ENCODE peak calls at places on chromosomes 2 and 18, in nine cellular contexts. A is neural progenitor cell, H is PC-9, Q is IMR-90, V is fibroblast of lung, N is mammary epithelial cell, M is A549, L is HCT116, D is PC-3. J is an unnamed sample.

GRCh38 chr2:3522851-3523481 is 3.6 kb upstream of the ADI1 start:
- DNase-seq in D (no peak), Q (peak), H (no peak), M (no peak), L (no peak), A (no peak), N (no peak), V (peak), J (peak)

GRCh38 chr2:223784221-223784772 is 53.1 kb downstream of the AP1S3 start:
- DNase-seq in M (no peak), V (no peak), A (no peak), Q (no peak), N (no peak), H (no peak), L (no peak), D (no peak), J (no peak)

GRCh38 chr2:74834806-74835755 is 1.2 kb downstream of the HK2 start:
- DNase-seq in Q (peak), A (peak), M (no peak), H (peak), N (peak), V (peak), L (no peak), D (peak), J (peak)

GRCh38 chr18:77102246-77103040 is 30.1 kb downstream of the MBP start:
- DNase-seq in Q (peak), L (no peak), N (peak), H (peak), M (no peak), D (peak), A (no peak), V (peak), J (no peak)

GRCh38 chr2:182897137-182897536 is 30.7 kb upstream of the FRZB start:
- DNase-seq in V (peak), H (no peak), M (no peak), Q (peak), A (no peak), L (no peak), N (peak), D (no peak), J (no peak)

GRCh38 chr2:171325886-171326585 is 107.8 kb downstream of the METTL8 start:
- DNase-seq in Q (no peak), H (no peak), D (no peak), M (no peak), V (no peak), L (no peak), N (no peak), A (no peak), J (no peak)

GRCh38 chr2:218607436-218608115 is at the start of gene PLCD4:
- DNase-seq in M (peak), H (no peak), A (peak), L (no peak), Q (peak), D (peak), N (peak), V (peak), J (peak)

GRCh38 chr2:96105152-96105915 is 11.0 kb downstream of the ADRA2B start:
- DNase-seq in L (no peak), H (no peak), A (no peak), D (no peak), N (no peak), Q (no peak), V (no peak), M (no peak), J (no peak)

GRCh38 chr2:158321264-158321663 is 135.3 kb downstream of the CCDC148 start:
- DNase-seq in D (peak), Q (peak), H (no peak), N (peak), A (no peak), L (peak), M (no peak), V (peak), J (no peak)

GRCh38 chr2:236351966-236352525 is 87.8 kb upstream of the ASB18 start:
- DNase-seq in M (no peak), L (no peak), H (no peak), A (no peak), Q (no peak), D (no peak), V (no peak), N (no peak), J (no peak)

GRCh38 chr2:111534816-111535803 is 348.9 kb downstream of the ANAPC1 start:
- DNase-seq in A (peak), L (no peak), Q (peak), N (peak), D (peak), H (peak), V (peak), M (no peak), J (peak)

GRCh38 chr2:145777297-145777696 is 1257.4 kb upstream of the ZEB2 start:
- DNase-seq in D (peak), Q (peak), H (peak), V (peak), M (peak), N (peak), A (no peak), L (no peak), J (peak)

GRCh38 chr2:175366814-175367213 is 185.3 kb upstream of the ATP5MC3 start:
- DNase-seq in M (peak), V (peak), A (peak), L (peak), D (peak), H (no peak), Q (peak), N (peak), J (peak)

GRCh38 chr2:88334418-88334817 is 118.1 kb downstream of the FOXI3 start:
- DNase-seq in N (no peak), L (no peak), H (no peak), Q (no peak), M (no peak), D (no peak), A (no peak), V (no peak), J (no peak)

GRCh38 chr2:127619901-127620705 is 25.9 kb upstream of the GPR17 start:
- DNase-seq in V (no peak), Q (no peak), N (no peak), D (peak), A (no peak), L (no peak), M (no peak), H (no peak), J (peak)

GRCh38 chr2:235206399-235206798 is 254.6 kb downstream of the SH3BP4 start:
- DNase-seq in H (no peak), M (no peak), L (no peak), D (no peak), N (no peak), V (no peak), Q (no peak), A (no peak), J (no peak)

GRCh38 chr2:217853301-217853881 is 149.4 kb downstream of the TNS1 start:
- DNase-seq in A (peak), V (peak), M (peak), H (no peak), D (no peak), N (peak), Q (peak), L (no peak), J (peak)

DNA sequence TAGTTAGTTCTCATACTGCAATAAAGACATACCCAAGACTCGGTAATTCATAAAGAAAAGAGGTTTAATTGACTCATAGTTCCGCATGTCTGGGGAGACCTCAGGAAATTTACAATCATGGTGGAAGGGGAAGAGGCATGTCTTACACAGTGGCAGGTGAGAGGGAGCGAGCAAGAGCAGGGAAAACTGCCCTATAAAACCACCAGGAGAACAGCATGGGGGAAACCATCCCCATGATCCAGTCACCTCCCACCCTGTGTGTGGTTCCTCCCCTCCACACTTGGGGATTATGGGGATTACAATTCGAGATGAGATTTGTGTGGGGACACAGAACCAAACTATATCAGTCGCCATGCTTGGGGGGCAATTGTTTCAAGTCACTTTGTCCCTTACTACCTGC is 1.1 kb upstream of the SSB start:
- DNase-seq in D (no peak), V (no peak), H (no peak), Q (no peak), N (no peak), A (no peak), M (no peak), L (no peak), J (no peak)
- H3K4me2 ChIP-seq in D (no peak), V (no peak), H (no peak), Q (no peak), N (no peak), A (no peak), M (no peak), L (no peak), J (no peak)

GRCh38 chr2:10554961-10555809 is 107.1 kb upstream of the ODC1 start:
- DNase-seq in A (no peak), V (no peak), N (no peak), L (no peak), M (no peak), H (no peak), D (no peak), Q (no peak), J (no peak)
- H3K4me2 ChIP-seq in A (no peak), V (no peak), N (no peak), L (no peak), M (no peak), H (no peak), D (no peak), Q (no peak), J (no peak)

DNA sequence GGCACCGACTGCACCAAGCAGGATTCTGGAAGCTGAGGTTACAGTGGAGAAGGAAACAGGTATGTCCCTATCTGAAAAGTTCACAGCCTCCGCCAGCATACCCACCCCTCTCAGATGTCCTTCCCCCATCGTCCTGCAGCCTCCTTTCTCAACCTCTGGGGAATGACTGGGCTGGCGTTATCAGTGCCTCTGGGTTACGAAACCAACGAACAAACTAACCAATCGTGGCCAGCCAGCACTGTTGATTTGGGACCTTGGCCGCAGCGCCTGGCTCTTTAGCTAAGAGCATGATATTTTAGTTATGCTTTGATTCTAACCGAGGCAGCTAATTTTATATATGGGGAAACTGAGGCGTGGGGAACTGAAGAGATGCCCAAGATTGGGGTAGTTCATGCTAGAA is 233.0 kb downstream of the TFCP2L1 start:
- DNase-seq in N (no peak), H (no peak), D (no peak), Q (no peak), L (no peak), A (no peak), V (no peak), M (no peak), J (no peak)
- H3K4me2 ChIP-seq in N (no peak), H (no peak), D (no peak), Q (no peak), L (no peak), A (no peak), V (no peak), M (no peak), J (no peak)

DNA sequence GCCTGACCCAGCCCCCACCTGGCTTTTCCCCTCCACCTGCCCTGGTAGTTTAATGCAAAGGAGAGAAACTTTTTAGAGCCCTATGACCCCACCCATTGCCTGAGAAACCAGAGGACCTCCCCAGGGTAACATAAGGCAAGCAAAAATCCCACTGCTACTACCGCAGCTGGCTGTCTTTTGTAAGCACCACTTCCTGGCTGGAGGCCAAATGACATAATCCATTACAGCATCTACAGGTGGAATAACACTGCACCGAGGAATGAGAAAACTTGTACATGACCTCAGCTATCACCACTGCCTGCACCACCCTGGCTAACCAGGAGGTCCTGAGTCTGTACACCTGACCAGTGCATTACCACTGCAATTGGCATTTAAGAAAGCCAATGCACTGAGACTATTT is 149.6 kb upstream of the GALNT5 start:
- DNase-seq in A (no peak), M (peak), L (no peak), D (peak), N (peak), H (no peak), V (peak), Q (peak), J (peak)
- H3K4me2 ChIP-seq in A (no peak), M (no peak), L (no peak), D (no peak), N (no peak), H (no peak), V (no peak), Q (no peak), J (no peak)

GRCh38 chr2:226031962-226032441 is 632.5 kb downstream of the NYAP2 start:
- DNase-seq in V (peak), Q (peak), H (no peak), M (no peak), A (peak), N (peak), D (no peak), L (no peak), J (peak)
- H3K4me2 ChIP-seq in V (peak), Q (peak), H (peak), M (peak), A (peak), N (peak), D (peak), L (peak), J (peak)

GRCh38 chr2:240322231-240322955 is 113.1 kb upstream of the GPC1 start:
- DNase-seq in Q (peak), A (no peak), H (no peak), M (no peak), V (peak), N (no peak), L (no peak), D (no peak), J (peak)

GRCh38 chr2:240322991-240323390 is 112.5 kb upstream of the GPC1 start:
- DNase-seq in M (no peak), Q (no peak), N (no peak), H (no peak), L (no peak), D (no peak), A (no peak), V (no peak), J (no peak)

GRCh38 chr2:240320561-240321091 is 114.8 kb upstream of the GPC1 start:
- DNase-seq in Q (no peak), D (no peak), H (no peak), L (no peak), M (no peak), V (no peak), N (no peak), A (no peak), J (no peak)

GRCh38 chr2:240319855-240320560 is 115.5 kb upstream of the GPC1 start:
- DNase-seq in V (peak), Q (peak), L (peak), N (peak), M (no peak), D (no peak), H (no peak), A (peak), J (peak)

DNA sequence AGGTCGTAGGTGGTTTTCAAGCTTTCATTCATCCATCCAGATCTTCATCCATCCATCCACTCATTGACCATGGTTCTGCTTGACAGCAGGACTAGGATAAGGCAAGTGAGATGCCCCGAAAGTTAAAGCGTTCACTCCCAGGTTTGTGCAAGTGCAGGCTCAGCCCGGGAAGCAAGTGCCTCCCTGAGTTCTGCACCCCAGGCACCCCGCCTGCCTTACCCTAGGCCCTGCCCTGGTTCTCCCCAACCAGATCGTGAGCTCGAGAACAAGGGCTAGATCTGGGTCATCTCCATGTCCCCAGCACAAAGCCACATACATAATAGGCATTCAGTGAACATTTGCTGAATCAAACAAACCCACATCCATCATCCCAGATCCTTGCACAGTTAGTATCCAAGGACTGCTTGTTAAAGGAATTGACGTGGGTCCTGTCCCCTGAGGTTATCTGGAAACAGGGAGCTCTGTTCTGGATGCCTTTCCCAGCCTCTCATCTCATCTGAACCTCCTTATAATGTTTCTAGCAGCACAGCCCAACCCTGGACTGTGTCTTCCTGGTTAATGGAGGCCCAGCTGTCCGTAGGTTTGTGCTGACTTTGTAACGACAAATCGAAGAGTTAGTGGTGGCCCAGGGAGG is 116.1 kb upstream of the GPC1 start:
- DNase-seq in N (no peak), D (no peak), M (no peak), Q (peak), H (no peak), L (no peak), V (peak), A (no peak), J (no peak)
- H3K4me2 ChIP-seq in N (no peak), D (no peak), M (no peak), Q (no peak), H (no peak), L (no peak), V (no peak), A (no peak), J (no peak)

DNA sequence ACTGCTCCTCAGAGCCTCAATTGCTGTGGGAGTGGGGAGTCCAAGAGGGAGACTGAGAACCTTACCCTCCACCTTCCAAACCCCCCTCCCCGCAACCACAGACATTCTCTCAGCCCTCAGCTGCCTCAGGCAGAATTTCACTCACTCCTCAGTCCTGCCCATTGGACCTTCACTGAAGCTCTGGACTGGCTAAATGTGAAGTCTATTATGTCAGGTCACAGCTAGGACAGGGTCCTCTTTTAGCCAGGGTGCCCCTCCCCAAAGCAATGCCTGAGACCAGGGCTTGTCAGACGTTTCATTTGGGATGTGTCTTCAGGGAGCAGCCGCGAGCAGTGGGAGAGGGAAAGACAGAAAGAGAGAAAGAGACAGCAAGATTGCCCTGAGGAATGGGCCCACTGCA is 199.3 kb upstream of the CCDC68 start:
- DNase-seq in A (no peak), D (no peak), M (no peak), V (no peak), Q (no peak), N (no peak), H (no peak), L (no peak), J (no peak)
- H3K4me2 ChIP-seq in A (no peak), D (no peak), M (no peak), V (no peak), Q (no peak), N (no peak), H (no peak), L (no peak), J (no peak)

DNA sequence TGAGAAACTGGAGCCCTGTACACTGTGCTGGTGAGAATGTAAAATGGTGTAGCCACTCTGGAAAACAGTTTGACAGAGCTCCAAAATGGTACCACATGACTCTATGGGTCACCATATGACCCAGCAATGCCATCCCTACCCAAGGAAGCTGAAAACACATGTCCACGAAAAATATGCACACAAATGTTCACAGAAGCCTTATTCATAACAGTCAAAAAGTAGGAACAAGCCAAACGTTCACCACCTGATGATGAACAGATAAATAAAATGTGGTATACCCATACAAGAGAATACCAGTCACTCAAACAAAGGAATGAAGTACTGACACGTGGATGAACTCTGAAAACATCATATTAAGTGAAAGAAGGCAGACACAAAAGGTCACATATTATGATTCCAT is 4.6 kb downstream of the AFG3L2 start:
- DNase-seq in M (no peak), V (no peak), D (no peak), H (no peak), A (no peak), Q (no peak), L (no peak), N (no peak), J (no peak)
- H3K4me2 ChIP-seq in M (no peak), V (no peak), D (no peak), H (no peak), A (no peak), Q (no peak), L (no peak), N (no peak), J (peak)